ENCODE peak calls at places on chromosomes 1 and 21, in four cellular contexts. One of them, this sample, is unnamed.

GRCh38 chr1:68173283-68174172 is 58.8 kb downstream of the WLS start:
- DNase-seq in AG10803: peak
- DNase-seq in fibroblast of lung: peak
- DNase-seq in fibroblast of pulmonary artery: peak
- DNase-seq in this sample: peak

GRCh38 chr1:62585481-62586155 is 11.7 kb upstream of the ANGPTL3 start:
- DNase-seq in fibroblast of lung: no peak
- DNase-seq in fibroblast of pulmonary artery: no peak
- DNase-seq in AG10803: no peak
- DNase-seq in this sample: no peak

GRCh38 chr1:32200226-32201010 is at the start of gene CCDC28B:
- DNase-seq in fibroblast of lung: peak
- DNase-seq in fibroblast of pulmonary artery: peak
- DNase-seq in AG10803: peak
- DNase-seq in this sample: peak

GRCh38 chr1:81174811-81175476 is 625.8 kb upstream of the ADGRL2 start:
- DNase-seq in fibroblast of pulmonary artery: peak
- DNase-seq in AG10803: peak
- DNase-seq in fibroblast of lung: peak
- DNase-seq in this sample: peak

GRCh38 chr1:43603004-43603403 is 46.9 kb upstream of the KDM4A start:
- DNase-seq in fibroblast of pulmonary artery: no peak
- DNase-seq in AG10803: no peak
- DNase-seq in fibroblast of lung: no peak
- DNase-seq in this sample: no peak

GRCh38 chr1:4140821-4141220 is 240.7 kb upstream of the C1orf174 start:
- DNase-seq in fibroblast of lung: no peak
- DNase-seq in fibroblast of pulmonary artery: no peak
- DNase-seq in AG10803: no peak
- DNase-seq in this sample: no peak

GRCh38 chr1:33234588-33234990 is 21.7 kb upstream of the ZNF362 start:
- DNase-seq in fibroblast of pulmonary artery: no peak
- DNase-seq in AG10803: no peak
- DNase-seq in fibroblast of lung: no peak
- DNase-seq in this sample: no peak

GRCh38 chr1:154019280-154019679 is 28.7 kb downstream of the RPS27 start:
- DNase-seq in fibroblast of pulmonary artery: no peak
- DNase-seq in AG10803: no peak
- DNase-seq in fibroblast of lung: no peak
- DNase-seq in this sample: no peak

GRCh38 chr1:155050560-155051341 is at the start of gene ADAM15:
- DNase-seq in AG10803: peak
- DNase-seq in fibroblast of lung: peak
- DNase-seq in fibroblast of pulmonary artery: peak
- DNase-seq in this sample: peak

GRCh38 chr1:174497461-174497860 is 49.7 kb downstream of the GPR52 start:
- DNase-seq in fibroblast of lung: no peak
- DNase-seq in AG10803: no peak
- DNase-seq in fibroblast of pulmonary artery: no peak
- DNase-seq in this sample: no peak

GRCh38 chr21:35737899-35738341 is 322.4 kb downstream of the SETD4 start:
- DNase-seq in AG10803: peak
- DNase-seq in fibroblast of pulmonary artery: peak
- DNase-seq in fibroblast of lung: peak
- DNase-seq in this sample: peak

GRCh38 chr1:27044613-27045091 is 32.0 kb upstream of the TENT5B start:
- DNase-seq in fibroblast of lung: peak
- DNase-seq in AG10803: peak
- DNase-seq in fibroblast of pulmonary artery: peak
- DNase-seq in this sample: peak

GRCh38 chr1:5973771-5974170 is 18.5 kb downstream of the NPHP4 start:
- DNase-seq in fibroblast of lung: peak
- DNase-seq in AG10803: peak
- DNase-seq in fibroblast of pulmonary artery: no peak
- DNase-seq in this sample: peak

GRCh38 chr21:17688912-17689874 is 76.5 kb upstream of the BTG3 start:
- DNase-seq in AG10803: no peak
- DNase-seq in fibroblast of lung: peak
- DNase-seq in fibroblast of pulmonary artery: peak
- DNase-seq in this sample: peak

GRCh38 chr1:243345205-243345604 is 89.4 kb downstream of the SDCCAG8 start:
- DNase-seq in fibroblast of pulmonary artery: peak
- DNase-seq in AG10803: peak
- DNase-seq in fibroblast of lung: no peak
- DNase-seq in this sample: no peak

GRCh38 chr21:37620401-37620800 is 253.8 kb downstream of the DYRK1A start:
- DNase-seq in fibroblast of lung: no peak
- DNase-seq in fibroblast of pulmonary artery: peak
- DNase-seq in AG10803: peak
- DNase-seq in this sample: peak

GRCh38 chr1:228989992-228990827 is 254.9 kb downstream of the RHOU start:
- DNase-seq in AG10803: peak
- DNase-seq in fibroblast of lung: no peak
- DNase-seq in fibroblast of pulmonary artery: peak
- DNase-seq in this sample: peak

GRCh38 chr1:41738475-41738874 is 180.2 kb downstream of the HIVEP3 start:
- DNase-seq in fibroblast of pulmonary artery: no peak
- DNase-seq in fibroblast of lung: peak
- DNase-seq in AG10803: peak
- DNase-seq in this sample: peak

GRCh38 chr1:147539122-147539575 is 2.2 kb upstream of the BCL9 start:
- DNase-seq in AG10803: peak
- DNase-seq in fibroblast of pulmonary artery: peak
- DNase-seq in fibroblast of lung: peak
- DNase-seq in this sample: peak

GRCh38 chr1:32989160-32989894 is 24.7 kb upstream of the RNF19B start:
- DNase-seq in AG10803: peak
- DNase-seq in fibroblast of pulmonary artery: peak
- DNase-seq in fibroblast of lung: peak
- DNase-seq in this sample: peak

GRCh38 chr1:244041475-244042100 is 9.5 kb upstream of the ZBTB18 start:
- DNase-seq in fibroblast of pulmonary artery: no peak
- DNase-seq in AG10803: peak
- DNase-seq in fibroblast of lung: no peak
- DNase-seq in this sample: peak

GRCh38 chr1:175016073-175016722 is 7.0 kb downstream of the MRPS14 start:
- DNase-seq in fibroblast of lung: peak
- DNase-seq in fibroblast of pulmonary artery: peak
- DNase-seq in AG10803: peak
- DNase-seq in this sample: peak

GRCh38 chr1:199287632-199288031 is 648.8 kb downstream of the PTPRC start:
- DNase-seq in fibroblast of lung: no peak
- DNase-seq in fibroblast of pulmonary artery: no peak
- DNase-seq in AG10803: no peak
- DNase-seq in this sample: peak

GRCh38 chr1:158819461-158820443 is 11.4 kb upstream of the MNDA start:
- DNase-seq in fibroblast of pulmonary artery: peak
- DNase-seq in AG10803: no peak
- DNase-seq in fibroblast of lung: peak
- DNase-seq in this sample: no peak

GRCh38 chr1:3283849-3284248 is 170.6 kb upstream of the ARHGEF16 start:
- DNase-seq in fibroblast of pulmonary artery: peak
- DNase-seq in AG10803: no peak
- DNase-seq in fibroblast of lung: no peak
- DNase-seq in this sample: peak

GRCh38 chr1:149940427-149940826 is 3.7 kb upstream of the MTMR11 start:
- DNase-seq in fibroblast of pulmonary artery: no peak
- DNase-seq in AG10803: no peak
- DNase-seq in fibroblast of lung: no peak
- DNase-seq in this sample: no peak

GRCh38 chr1:172727956-172728603 is 69.2 kb downstream of the FASLG start:
- DNase-seq in fibroblast of lung: peak
- DNase-seq in fibroblast of pulmonary artery: peak
- DNase-seq in AG10803: peak
- DNase-seq in this sample: no peak

GRCh38 chr1:163231385-163231784 is 28.7 kb upstream of the RGS5 start:
- DNase-seq in fibroblast of lung: peak
- DNase-seq in fibroblast of pulmonary artery: peak
- DNase-seq in AG10803: peak
- DNase-seq in this sample: peak

GRCh38 chr1:79006564-79006963 is at the start of gene ADGRL4:
- DNase-seq in fibroblast of pulmonary artery: peak
- DNase-seq in fibroblast of lung: peak
- DNase-seq in AG10803: peak
- DNase-seq in this sample: peak

GRCh38 chr1:79010589-79010988 is 4.1 kb upstream of the ADGRL4 start:
- DNase-seq in AG10803: no peak
- DNase-seq in fibroblast of lung: no peak
- DNase-seq in fibroblast of pulmonary artery: no peak
- DNase-seq in this sample: no peak

GRCh38 chr1:79004916-79005315 is 1.6 kb downstream of the ADGRL4 start:
- DNase-seq in AG10803: no peak
- DNase-seq in fibroblast of pulmonary artery: peak
- DNase-seq in fibroblast of lung: no peak
- DNase-seq in this sample: peak

DNA sequence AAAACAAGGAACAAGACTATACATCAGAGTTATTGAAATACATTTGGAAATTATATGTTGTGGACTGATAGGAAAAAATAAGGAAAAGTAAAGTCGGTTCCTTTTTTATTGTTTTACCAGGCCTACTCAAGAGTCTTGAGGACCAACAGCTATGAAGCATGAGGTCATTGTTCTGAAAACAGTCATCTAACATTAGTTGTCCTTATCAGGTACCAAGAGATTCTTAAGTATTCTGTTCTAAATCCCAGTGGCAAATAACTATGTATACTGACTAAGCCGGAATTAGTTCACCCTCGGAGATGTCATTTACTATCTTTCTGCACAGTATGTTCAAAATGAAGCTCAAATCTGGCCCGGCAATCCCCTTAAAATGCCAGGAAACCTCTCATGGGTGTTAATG is 585 bp downstream of the ADGRL4 start:
- DNase-seq in fibroblast of pulmonary artery: peak
- DNase-seq in fibroblast of lung: peak
- DNase-seq in AG10803: peak
- DNase-seq in this sample: peak
- H3K4me3 ChIP-seq in fibroblast of pulmonary artery: peak
- H3K4me3 ChIP-seq in fibroblast of lung: peak
- H3K4me3 ChIP-seq in AG10803: peak
- H3K4me3 ChIP-seq in this sample: peak

GRCh38 chr21:28832013-28832714 is 160.5 kb downstream of the LTN1 start:
- DNase-seq in AG10803: peak
- DNase-seq in fibroblast of pulmonary artery: peak
- DNase-seq in fibroblast of lung: peak
- DNase-seq in this sample: peak

GRCh38 chr21:28833181-28833580 is 159.5 kb downstream of the LTN1 start:
- DNase-seq in AG10803: peak
- DNase-seq in fibroblast of lung: no peak
- DNase-seq in fibroblast of pulmonary artery: no peak
- DNase-seq in this sample: no peak

GRCh38 chr21:28832715-28833061 is 160.0 kb downstream of the LTN1 start:
- DNase-seq in fibroblast of lung: no peak
- DNase-seq in AG10803: no peak
- DNase-seq in fibroblast of pulmonary artery: no peak
- DNase-seq in this sample: no peak

GRCh38 chr21:28833609-28834008 is 159.1 kb downstream of the LTN1 start:
- DNase-seq in AG10803: no peak
- DNase-seq in fibroblast of lung: no peak
- DNase-seq in fibroblast of pulmonary artery: no peak
- DNase-seq in this sample: no peak

GRCh38 chr21:28834335-28835238 is 158.1 kb downstream of the LTN1 start:
- DNase-seq in fibroblast of pulmonary artery: no peak
- DNase-seq in AG10803: no peak
- DNase-seq in fibroblast of lung: no peak
- DNase-seq in this sample: no peak
- TF ChIP-seq CTCF in fibroblast of pulmonary artery: no peak
- TF ChIP-seq CTCF in AG10803: no peak
- TF ChIP-seq CTCF in fibroblast of lung: no peak
- TF ChIP-seq CTCF in this sample: no peak

GRCh38 chr1:10917513-10918454 is 94.7 kb upstream of the TARDBP start:
- DNase-seq in AG10803: no peak
- DNase-seq in fibroblast of pulmonary artery: no peak
- DNase-seq in fibroblast of lung: no peak
- DNase-seq in this sample: no peak
- H3K4me3 ChIP-seq in AG10803: no peak
- H3K4me3 ChIP-seq in fibroblast of pulmonary artery: no peak
- H3K4me3 ChIP-seq in fibroblast of lung: no peak
- H3K4me3 ChIP-seq in this sample: no peak

DNA sequence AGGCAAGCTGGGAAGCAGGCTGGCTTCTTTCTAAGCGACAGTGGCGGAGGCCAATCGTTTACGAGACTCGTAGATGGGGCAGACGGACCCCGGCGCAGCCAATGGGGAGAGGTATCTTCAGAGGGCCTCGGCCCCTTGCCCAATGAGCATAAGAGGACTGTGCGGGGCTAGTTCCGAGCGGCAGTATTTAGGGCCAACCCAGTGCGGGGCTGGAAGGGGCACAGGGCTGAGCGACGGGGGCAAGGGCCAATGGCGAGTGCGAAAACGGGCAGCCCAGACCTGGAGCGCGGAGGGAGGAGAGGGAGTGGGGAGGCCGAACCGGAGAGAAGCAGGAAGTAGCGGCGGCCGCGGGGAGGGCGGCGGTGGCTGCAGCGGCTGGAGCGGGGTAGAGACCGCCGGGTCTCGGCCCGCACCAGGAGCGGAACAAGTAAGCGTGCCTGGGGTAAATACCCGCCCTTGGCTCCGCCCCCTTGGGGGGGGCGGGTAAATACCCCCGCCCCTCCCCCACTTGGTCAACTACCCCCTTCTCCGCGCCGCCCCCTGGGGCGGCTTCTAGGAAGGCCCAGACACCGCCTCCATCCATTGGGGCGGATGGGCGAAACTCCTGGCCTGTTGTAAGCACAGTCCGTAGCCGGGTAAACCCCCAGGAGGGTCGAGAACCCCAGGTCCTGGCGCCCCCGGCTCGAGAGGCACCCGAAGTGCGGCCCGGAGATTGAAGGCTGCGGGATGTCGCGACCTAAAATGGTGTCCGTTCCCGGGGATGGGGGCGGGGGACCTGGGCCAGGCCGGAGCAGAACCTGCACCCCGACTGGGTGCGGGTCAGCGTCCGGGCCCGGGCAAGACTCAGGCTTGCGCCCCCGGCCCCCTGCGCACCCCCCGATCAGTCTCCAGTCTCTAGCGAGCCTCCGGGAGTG is at the start of gene ZNF687:
- DNase-seq in fibroblast of pulmonary artery: peak
- DNase-seq in AG10803: peak
- DNase-seq in fibroblast of lung: peak
- DNase-seq in this sample: peak
- TF ChIP-seq CTCF in fibroblast of pulmonary artery: no peak
- TF ChIP-seq CTCF in AG10803: no peak
- TF ChIP-seq CTCF in fibroblast of lung: no peak
- TF ChIP-seq CTCF in this sample: no peak

This sample was measured in fibroblast of the aortic adventitia.